ENCODE peak calls at places on chromosomes 13 and 19, in nine cellular contexts. R is lower lobe of right lung; C is endothelial cell; M is AG10803; U is CD4-positive, alpha-beta T cell; T is lower leg skin; Q is omental fat pad; V is astrocyte of the spinal cord; Z is OCI-LY7. G is an unnamed sample.

GRCh38 chr19:9854282-9854846 is 19.2 kb downstream of the PIN1 start:
- DNase-seq in R (no peak), C (no peak), M (no peak), U (no peak), T (no peak), Q (no peak), V (no peak), Z (no peak), G (no peak)

GRCh38 chr13:99214232-99214631 is 13.6 kb downstream of the UBAC2 start:
- DNase-seq in R (no peak), C (no peak), M (no peak), U (peak), T (no peak), Q (no peak), V (no peak), Z (no peak), G (no peak)

GRCh38 chr13:25762288-25762687 is 289.5 kb downstream of the SHISA2 start:
- DNase-seq in R (no peak), C (no peak), M (no peak), U (no peak), T (no peak), Q (no peak), V (no peak), Z (no peak), G (no peak)

GRCh38 chr19:55544776-55545439 is 435 bp downstream of the SBK3 start:
- DNase-seq in R (no peak), C (no peak), M (no peak), U (no peak), T (no peak), Q (no peak), V (no peak), Z (no peak), G (no peak)

GRCh38 chr13:97211986-97212385 is 10.1 kb upstream of the MBNL2 start:
- DNase-seq in R (no peak), C (no peak), M (no peak), U (no peak), T (no peak), Q (no peak), V (no peak), Z (no peak), G (no peak)

GRCh38 chr13:26910754-26911465 is 150.3 kb upstream of the GPR12 start:
- DNase-seq in R (no peak), C (no peak), M (no peak), U (no peak), T (no peak), Q (no peak), V (no peak), Z (no peak), G (peak)

GRCh38 chr13:62483774-62484173 is 1068.1 kb upstream of the PCDH20 start:
- DNase-seq in R (no peak), C (no peak), M (no peak), U (no peak), T (no peak), Q (no peak), V (peak), Z (no peak), G (no peak)

GRCh38 chr13:50127017-50127725 is 111.9 kb downstream of the KCNRG start:
- DNase-seq in R (peak), C (peak), M (peak), U (peak), T (peak), Q (no peak), V (peak), Z (no peak), G (no peak)

GRCh38 chr13:26442541-26442940 is 114.9 kb upstream of the WASF3 start:
- DNase-seq in R (no peak), C (no peak), M (peak), U (no peak), T (no peak), Q (no peak), V (peak), Z (no peak), G (no peak)

GRCh38 chr13:77565635-77566034 is 30.1 kb downstream of the SCEL start:
- DNase-seq in R (no peak), C (peak), M (peak), U (no peak), T (no peak), Q (no peak), V (peak), Z (peak), G (no peak)

GRCh38 chr19:15538774-15539173 is 30.4 kb downstream of the CYP4F22 start:
- DNase-seq in R (no peak), C (no peak), M (no peak), U (no peak), T (no peak), Q (no peak), V (no peak), Z (no peak), G (no peak)

GRCh38 chr13:31943591-31943990 is 88.0 kb upstream of the FRY start:
- DNase-seq in R (no peak), C (no peak), M (peak), U (no peak), T (no peak), Q (no peak), V (no peak), Z (no peak), G (no peak)

GRCh38 chr19:13260883-13261653 is 110.9 kb downstream of the IER2 start:
- DNase-seq in R (no peak), C (no peak), M (peak), U (no peak), T (peak), Q (no peak), V (peak), Z (no peak), G (peak)

GRCh38 chr13:102812616-102813287 is 13.8 kb downstream of the BIVM start:
- DNase-seq in R (no peak), C (no peak), M (no peak), U (no peak), T (no peak), Q (no peak), V (peak), Z (no peak), G (no peak)

GRCh38 chr13:34025746-34026145 is 207.8 kb downstream of the RFC3 start:
- DNase-seq in R (no peak), C (no peak), M (peak), U (no peak), T (no peak), Q (no peak), V (peak), Z (no peak), G (no peak)

GRCh38 chr13:26509491-26509890 is 48.0 kb upstream of the WASF3 start:
- DNase-seq in R (no peak), C (no peak), M (no peak), U (no peak), T (no peak), Q (no peak), V (no peak), Z (no peak), G (no peak)

GRCh38 chr19:47228168-47228936 is 2.6 kb downstream of the BBC3 start:
- DNase-seq in R (peak), C (no peak), M (peak), U (peak), T (peak), Q (no peak), V (peak), Z (peak), G (peak)

GRCh38 chr13:92530364-92530763 is 696.2 kb upstream of the GPC6 start:
- DNase-seq in R (no peak), C (no peak), M (no peak), U (no peak), T (no peak), Q (no peak), V (no peak), Z (no peak), G (no peak)

GRCh38 chr19:1001538-1002166 is 1.4 kb downstream of the GRIN3B start:
- DNase-seq in R (peak), C (peak), M (no peak), U (peak), T (no peak), Q (no peak), V (no peak), Z (peak), G (no peak)

GRCh38 chr13:23963184-23963931 is 66.1 kb upstream of the C1QTNF9B start:
- DNase-seq in R (no peak), C (no peak), M (no peak), U (no peak), T (no peak), Q (no peak), V (no peak), Z (no peak), G (no peak)

GRCh38 chr13:23956106-23956505 is 58.8 kb upstream of the C1QTNF9B start:
- DNase-seq in R (no peak), C (no peak), M (peak), U (no peak), T (no peak), Q (no peak), V (peak), Z (no peak), G (no peak)

GRCh38 chr13:23963947-23964346 is 66.6 kb upstream of the C1QTNF9B start:
- DNase-seq in R (no peak), C (no peak), M (no peak), U (no peak), T (no peak), Q (no peak), V (peak), Z (no peak), G (no peak)

GRCh38 chr13:23959231-23959862 is 62.0 kb upstream of the C1QTNF9B start:
- DNase-seq in R (no peak), C (no peak), M (peak), U (no peak), T (no peak), Q (no peak), V (peak), Z (no peak), G (no peak)

DNA sequence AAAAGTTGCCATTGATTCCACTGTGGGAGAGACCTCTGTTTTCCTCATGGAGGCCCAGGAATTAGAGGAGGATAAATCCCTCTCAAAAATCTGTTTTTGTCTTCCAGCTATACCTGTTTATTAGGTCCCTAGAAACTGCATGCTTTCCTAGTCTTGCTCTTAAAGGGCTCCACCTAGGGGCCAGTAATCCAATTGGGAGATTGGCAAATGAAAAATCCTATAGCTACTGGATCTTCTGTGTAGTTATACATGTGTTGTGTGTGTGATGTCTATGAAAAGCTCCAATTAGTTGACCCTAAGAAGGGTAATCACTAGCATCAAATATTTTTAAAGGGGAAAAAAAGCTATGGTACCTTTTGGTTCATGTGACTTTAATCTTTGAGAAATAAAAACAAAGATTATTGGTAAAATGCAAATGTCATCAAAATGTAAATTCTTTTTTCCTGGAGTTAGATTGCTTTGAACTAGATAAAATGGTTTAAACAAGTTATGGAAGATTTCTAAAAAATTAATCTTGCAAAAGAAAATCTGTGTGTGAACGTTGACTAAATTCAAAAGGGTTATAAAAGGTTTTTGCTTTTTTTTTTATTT is 63.4 kb upstream of the C1QTNF9B start:
- DNase-seq in R (no peak), C (peak), M (peak), U (no peak), T (no peak), Q (no peak), V (peak), Z (peak), G (no peak)
- TF ChIP-seq CTCF in R (peak), C (peak), M (peak), U (no peak), T (no peak), Q (no peak), V (peak), Z (peak), G (no peak)

GRCh38 chr19:32661318-32661717 is 13.7 kb downstream of the ANKRD27 start:
- DNase-seq in R (no peak), C (no peak), M (no peak), U (no peak), T (no peak), Q (no peak), V (no peak), Z (no peak), G (no peak)
- TF ChIP-seq CTCF in R (no peak), C (no peak), M (no peak), U (no peak), T (no peak), Q (no peak), V (no peak), Z (no peak), G (no peak)

DNA sequence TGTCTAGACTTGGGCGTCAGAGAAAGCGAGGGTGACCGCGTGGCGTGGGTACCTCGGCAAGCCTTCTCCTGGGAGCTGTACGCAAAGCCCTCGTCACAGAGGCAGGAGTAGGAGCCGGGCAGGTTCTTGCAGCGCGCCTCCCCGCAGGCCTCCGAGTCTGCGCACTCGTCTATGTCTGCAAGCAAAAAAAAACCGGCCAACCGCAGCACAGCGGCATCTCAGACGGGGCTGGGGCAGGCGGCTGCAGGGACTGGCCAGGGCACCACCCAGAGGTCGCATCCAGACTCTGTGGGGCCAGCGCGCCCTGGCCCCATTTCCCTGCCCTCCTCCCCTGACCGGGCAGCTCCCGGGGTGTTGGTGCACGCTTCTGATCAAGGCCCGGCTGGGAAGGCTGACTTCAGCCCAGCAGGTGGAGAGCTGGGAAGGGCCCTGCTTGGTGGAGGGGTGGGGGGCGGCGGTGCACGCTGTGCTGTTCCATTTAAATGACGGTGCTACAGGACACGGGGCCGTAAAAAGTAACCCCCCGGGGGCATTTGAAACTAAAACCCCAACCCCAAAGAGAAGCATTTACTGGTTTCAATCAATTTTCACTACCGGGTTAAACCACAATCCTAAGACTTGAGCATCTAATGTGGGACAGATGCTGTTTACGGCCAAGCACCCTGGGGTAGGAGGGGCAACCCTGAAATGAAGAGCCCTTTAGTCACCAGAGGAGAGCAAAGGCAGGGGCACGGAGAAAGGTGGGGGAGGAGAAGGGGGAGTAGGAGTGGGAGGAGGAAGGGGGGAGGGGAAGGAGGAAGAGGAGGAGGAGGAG is 28.2 kb downstream of the GAS6 start:
- DNase-seq in R (peak), C (no peak), M (peak), U (no peak), T (no peak), Q (no peak), V (peak), Z (no peak), G (no peak)
- TF ChIP-seq CTCF in R (no peak), C (no peak), M (no peak), U (no peak), T (no peak), Q (no peak), V (no peak), Z (no peak), G (no peak)

GRCh38 chr13:74134777-74135305 is 637 bp upstream of the KLF12 start:
- DNase-seq in R (peak), C (peak), M (no peak), U (peak), T (no peak), Q (no peak), V (no peak), Z (peak), G (peak)
- TF ChIP-seq CTCF in R (no peak), C (no peak), M (no peak), U (no peak), T (no peak), Q (no peak), V (no peak), Z (no peak), G (no peak)

GRCh38 chr13:91347996-91348905 is 764 bp downstream of the MIR17HG start:
- DNase-seq in R (peak), C (peak), M (peak), U (peak), T (peak), Q (peak), V (no peak), Z (peak), G (peak)
- TF ChIP-seq CTCF in R (peak), C (no peak), M (no peak), U (no peak), T (no peak), Q (no peak), V (no peak), Z (no peak), G (peak)

DNA sequence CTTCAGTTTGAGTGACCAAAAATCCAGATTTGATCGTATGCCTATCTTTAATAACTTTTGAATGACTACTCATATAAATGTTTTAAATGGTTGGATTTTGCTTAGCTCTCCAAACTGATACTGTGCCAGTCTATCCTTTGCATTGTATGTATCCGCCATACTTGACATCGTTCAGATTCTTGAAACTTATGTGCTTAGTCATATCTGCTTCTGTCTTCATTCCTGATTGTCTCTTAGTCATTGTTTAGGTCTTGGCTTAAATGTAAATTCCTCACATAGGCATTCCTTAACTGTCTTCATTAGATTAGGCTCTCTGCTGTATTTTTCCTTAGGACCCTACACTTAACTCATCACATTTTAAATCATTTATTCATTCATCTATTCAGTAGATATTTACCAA is 126.0 kb downstream of the PCCA start:
- DNase-seq in R (no peak), C (no peak), M (peak), U (no peak), T (no peak), Q (no peak), V (peak), Z (no peak), G (no peak)
- TF ChIP-seq CTCF in R (no peak), C (no peak), M (no peak), U (no peak), T (no peak), Q (no peak), V (no peak), Z (no peak), G (no peak)

GRCh38 chr13:108760129-108760528 is 130.7 kb downstream of the MYO16 start:
- DNase-seq in R (no peak), C (no peak), M (no peak), U (no peak), T (no peak), Q (no peak), V (no peak), Z (no peak), G (no peak)
- TF ChIP-seq CTCF in R (no peak), C (no peak), M (no peak), U (no peak), T (no peak), Q (no peak), V (no peak), Z (no peak), G (no peak)

GRCh38 chr19:37655689-37656491 is 625 bp upstream of the ZFP30 start:
- DNase-seq in R (peak), C (peak), M (peak), U (peak), T (peak), Q (peak), V (peak), Z (peak), G (peak)
- TF ChIP-seq CTCF in R (no peak), C (no peak), M (no peak), U (no peak), T (no peak), Q (no peak), V (no peak), Z (no peak), G (no peak)

GRCh38 chr19:2484178-2484937 is 8.4 kb downstream of the GADD45B start:
- DNase-seq in R (no peak), C (no peak), M (no peak), U (no peak), T (no peak), Q (no peak), V (no peak), Z (no peak), G (no peak)

GRCh38 chr19:2483084-2483483 is 7.2 kb downstream of the GADD45B start:
- DNase-seq in R (no peak), C (no peak), M (no peak), U (no peak), T (no peak), Q (no peak), V (no peak), Z (peak), G (no peak)

GRCh38 chr19:2483484-2484151 is 7.7 kb downstream of the GADD45B start:
- DNase-seq in R (no peak), C (no peak), M (no peak), U (no peak), T (no peak), Q (no peak), V (no peak), Z (no peak), G (no peak)

GRCh38 chr19:2481466-2481865 is 5.5 kb downstream of the GADD45B start:
- DNase-seq in R (no peak), C (no peak), M (no peak), U (no peak), T (no peak), Q (no peak), V (no peak), Z (no peak), G (peak)

GRCh38 chr19:2482354-2483038 is 6.6 kb downstream of the GADD45B start:
- DNase-seq in R (no peak), C (no peak), M (no peak), U (no peak), T (no peak), Q (no peak), V (no peak), Z (no peak), G (no peak)
- TF ChIP-seq CTCF in R (no peak), C (no peak), M (no peak), U (no peak), T (no peak), Q (no peak), V (no peak), Z (no peak), G (no peak)